ENCODE peak calls at places on chromosomes 4 and X, in nine cellular contexts. W is HepG2; J is stimulated activated CD4-positive, alpha-beta T cell treated with anti-CD3 and anti-CD28 coated beads, Interleukin-4, amount 100 ng/mL, for 1 hour; S is AG08396; Q is Right ventricle myocardium superior; I is ELR; X is BE2C; Z is breast epithelium; K is cardiac fibroblast. L is an unnamed sample.

GRCh38 chrX:10089378-10089795 is 67.4 kb upstream of the CLCN4 start:
- DNase-seq in W (no peak), J (no peak), S (no peak), Q (no peak), I (no peak), X (no peak), Z (no peak), K (no peak), L (peak; percentile 50)

GRCh38 chr4:16908377-16909021 is 10.1 kb upstream of the LDB2 start:
- DNase-seq in W (no peak), J (no peak), S (no peak), Q (no peak), I (no peak), X (no peak), Z (no peak), K (no peak), L (no peak)

GRCh38 chr4:172169871-172170270 is 356.7 kb downstream of the GALNTL6 start:
- DNase-seq in W (no peak), J (no peak), S (no peak), Q (no peak), I (peak; percentile 3), X (no peak), Z (no peak), K (no peak), L (no peak)

GRCh38 chrX:116490091-116490490 is 27.3 kb upstream of the CT83 start:
- DNase-seq in W (no peak), J (no peak), S (no peak), Q (no peak), I (peak; percentile 12), X (no peak), Z (no peak), K (peak; percentile 2), L (no peak)

GRCh38 chrX:39212456-39212855 is 411.2 kb downstream of the MID1IP1 start:
- DNase-seq in W (no peak), J (peak; percentile 52), S (no peak), Q (no peak), I (no peak), X (no peak), Z (no peak), K (no peak), L (no peak)

GRCh38 chr4:3497554-3498389 is 34.5 kb downstream of the LRPAP1 start:
- DNase-seq in W (no peak), J (no peak), S (no peak), Q (no peak), I (no peak), X (no peak), Z (no peak), K (no peak), L (peak; percentile 49)

GRCh38 chr4:174069848-174070330 is 213.6 kb downstream of the FBXO8 start:
- DNase-seq in W (no peak), J (no peak), S (no peak), Q (no peak), I (no peak), X (peak; percentile 48), Z (no peak), K (no peak), L (peak; percentile 1)

GRCh38 chr4:173524218-173525117 is 5.6 kb downstream of the HAND2 start:
- DNase-seq in W (no peak), J (no peak), S (no peak), Q (no peak), I (no peak), X (no peak), Z (no peak), K (no peak), L (no peak)

GRCh38 chr4:107552306-107552705 is 167.7 kb downstream of the PAPSS1 start:
- DNase-seq in W (no peak), J (no peak), S (no peak), Q (no peak), I (no peak), X (no peak), Z (no peak), K (peak; percentile 9), L (no peak)

GRCh38 chrX:24466025-24466424 is 939 bp downstream of the PDK3 start:
- DNase-seq in W (no peak), J (no peak), S (no peak), Q (no peak), I (no peak), X (no peak), Z (no peak), K (no peak), L (peak; percentile 14)

GRCh38 chr4:5204781-5205180 is 153.5 kb downstream of the STK32B start:
- DNase-seq in W (no peak), J (no peak), S (no peak), Q (no peak), I (no peak), X (no peak), Z (no peak), K (peak; percentile 11), L (no peak)

GRCh38 chrX:40893251-40893910 is 158.0 kb upstream of the MED14 start:
- DNase-seq in W (no peak), J (no peak), S (no peak), Q (no peak), I (peak; percentile 12), X (no peak), Z (no peak), K (peak; percentile 40), L (no peak)

GRCh38 chrX:24424948-24425347 is 40.1 kb upstream of the PDK3 start:
- DNase-seq in W (no peak), J (no peak), S (peak; percentile 49), Q (peak; percentile 66), I (peak; percentile 35), X (no peak), Z (peak; percentile 50), K (peak; percentile 44), L (no peak)

GRCh38 chr4:31408136-31408535 is 688.0 kb downstream of the PCDH7 start:
- DNase-seq in W (no peak), J (no peak), S (no peak), Q (no peak), I (no peak), X (peak; percentile 16), Z (no peak), K (no peak), L (peak; percentile 4)

GRCh38 chr4:147879676-147880075 is 147.8 kb downstream of the ARHGAP10 start:
- DNase-seq in W (no peak), J (no peak), S (no peak), Q (no peak), I (peak; percentile 13), X (no peak), Z (no peak), K (peak; percentile 38), L (no peak)

GRCh38 chrX:148500428-148501120 is at the start of gene AFF2:
- DNase-seq in W (no peak), J (peak; percentile 62), S (peak; percentile 37), Q (peak; percentile 42), I (no peak), X (peak; percentile 13), Z (no peak), K (peak; percentile 3), L (peak; percentile 52)

GRCh38 chr4:62706423-62706822 is 1506.3 kb downstream of the ADGRL3 start:
- DNase-seq in W (no peak), J (no peak), S (no peak), Q (no peak), I (no peak), X (no peak), Z (no peak), K (no peak), L (no peak)

GRCh38 chrX:2933125-2933900 is 4.2 kb upstream of the ARSD start:
- DNase-seq in W (no peak), J (no peak), S (no peak), Q (no peak), I (no peak), X (no peak), Z (peak; percentile 50), K (no peak), L (no peak)